ENCODE peak calls at places on chromosomes 6 and 20, in eight cellular contexts. J is endothelial cell; H is stimulated activated CD4-positive, alpha-beta T cell treated with anti-CD3 and anti-CD28 coated beads, Interleukin-12 subunit alpha, Interleukin-12 subunit beta, amount 100 ng/mL, for 48 hours; O is activated T-helper 1 cell treated with Interleukin-2 at 50 U/mL for 16 hours; R is coronary artery; C is effector memory CD8-positive, alpha-beta T cell; F is T-helper 2 cell; I is Caco-2. X is an unnamed sample.

GRCh38 chr20:19008497-19008896 is 194.9 kb downstream of the SCP2D1 start:
- DNase-seq in O (no peak), H (no peak), R (peak), C (no peak), I (no peak), J (no peak), F (no peak), X (no peak)

GRCh38 chr6:44561062-44561591 is 173.6 kb downstream of the CDC5L start:
- DNase-seq in F (no peak), R (peak), C (no peak), J (no peak), H (no peak), I (no peak), O (no peak), X (no peak)

GRCh38 chr20:35563834-35564233 is 22.0 kb downstream of the ERGIC3 start:
- DNase-seq in I (peak), R (no peak), O (no peak), C (no peak), F (no peak), J (no peak), H (no peak), X (no peak)

GRCh38 chr6:163962627-163963117 is 548.2 kb downstream of the QKI start:
- DNase-seq in O (no peak), R (no peak), H (no peak), I (no peak), C (no peak), J (no peak), F (no peak), X (no peak)

GRCh38 chr6:21780601-21781000 is 187.1 kb downstream of the SOX4 start:
- DNase-seq in I (no peak), F (no peak), C (no peak), J (no peak), R (no peak), H (no peak), O (no peak), X (no peak)

GRCh38 chr20:38433304-38433972 is 1.7 kb downstream of the SNHG17 start:
- DNase-seq in I (no peak), J (no peak), O (no peak), C (no peak), R (no peak), H (no peak), F (no peak), X (no peak)

GRCh38 chr20:51622004-51622874 is 79.7 kb upstream of the NFATC2 start:
- DNase-seq in J (no peak), R (no peak), O (no peak), I (no peak), F (no peak), H (no peak), C (no peak), X (no peak)

GRCh38 chr6:61869632-61870400 is 416.2 kb downstream of the KHDRBS2 start:
- DNase-seq in J (no peak), I (no peak), F (no peak), H (no peak), R (no peak), C (no peak), O (no peak), X (no peak)

GRCh38 chr6:93567164-93567563 is 147.8 kb upstream of the EPHA7 start:
- DNase-seq in J (no peak), C (no peak), R (no peak), F (no peak), O (no peak), I (no peak), H (no peak), X (no peak)

GRCh38 chr20:24051160-24051559 is 62.6 kb upstream of the GGTLC1 start:
- DNase-seq in R (no peak), O (no peak), F (peak), I (no peak), C (no peak), J (no peak), H (no peak), X (no peak)

GRCh38 chr20:3374296-3374695 is 33.2 kb downstream of the DNAAF9 start:
- DNase-seq in F (no peak), J (no peak), C (no peak), I (no peak), H (no peak), O (no peak), R (no peak), X (no peak)

GRCh38 chr6:136753624-136754023 is 38.7 kb downstream of the MAP3K5 start:
- DNase-seq in C (peak), I (no peak), H (peak), J (no peak), F (peak), R (no peak), O (peak), X (no peak)

GRCh38 chr20:1897965-1898464 is 2.8 kb downstream of the SIRPA start:
- DNase-seq in O (no peak), F (no peak), J (no peak), C (no peak), H (no peak), R (no peak), I (no peak), X (no peak)

GRCh38 chr6:107292570-107293285 is 166.6 kb downstream of the PDSS2 start:
- DNase-seq in F (no peak), C (no peak), I (no peak), O (no peak), H (no peak), R (no peak), J (no peak), X (no peak)

GRCh38 chr20:55057779-55058415 is 582.5 kb downstream of the DOK5 start:
- DNase-seq in R (no peak), O (no peak), C (no peak), F (no peak), I (no peak), J (no peak), H (no peak), X (no peak)

GRCh38 chr6:26200918-26201721 is 113.9 kb downstream of the HFE start:
- DNase-seq in C (no peak), H (no peak), F (no peak), J (no peak), R (no peak), O (no peak), I (no peak), X (no peak)

GRCh38 chr20:30606990-30607389 is 650.5 kb upstream of the DEFB115 start:
- DNase-seq in I (no peak), C (no peak), O (no peak), J (no peak), R (no peak), H (no peak), F (no peak), X (no peak)

GRCh38 chr20:21511850-21512633 is 1.8 kb downstream of the NKX2-2 start:
- DNase-seq in C (no peak), F (peak), H (no peak), I (no peak), J (no peak), O (no peak), R (peak), X (no peak)

GRCh38 chr6:145878591-145879295 is 64.1 kb upstream of the FBXO30 start:
- DNase-seq in R (no peak), F (no peak), O (no peak), C (no peak), H (no peak), J (no peak), I (no peak), X (no peak)

GRCh38 chr6:40907198-40907701 is 131.8 kb downstream of the UNC5CL start:
- DNase-seq in C (no peak), I (no peak), R (no peak), F (no peak), J (no peak), O (no peak), H (no peak), X (no peak)

GRCh38 chr6:147341486-147341885 is 137.3 kb downstream of the STXBP5 start:
- DNase-seq in R (no peak), C (no peak), F (peak), H (no peak), I (no peak), J (no peak), O (no peak), X (no peak)

GRCh38 chr6:85291326-85291725 is 158.6 kb upstream of the NT5E start:
- DNase-seq in C (no peak), R (no peak), O (no peak), I (no peak), H (no peak), F (no peak), J (no peak), X (no peak)

GRCh38 chr6:106257195-106257594 is 68.4 kb downstream of the ATG5 start:
- DNase-seq in C (no peak), H (no peak), J (no peak), I (no peak), O (no peak), R (no peak), F (no peak), X (no peak)

GRCh38 chr6:45445749-45446454 is 68.2 kb upstream of the SUPT3H start:
- DNase-seq in I (peak), O (no peak), J (peak), F (peak), R (peak), C (peak), H (peak), X (peak)

GRCh38 chr20:9886227-9886626 is 47.4 kb upstream of the PAK5 start:
- DNase-seq in C (no peak), O (no peak), J (no peak), R (no peak), H (no peak), I (no peak), F (peak), X (no peak)

GRCh38 chr6:90413867-90414266 is 117.2 kb upstream of the BACH2 start:
- DNase-seq in R (no peak), F (peak), C (peak), J (peak), H (peak), I (no peak), O (peak), X (no peak)

GRCh38 chr20:10842116-10842515 is 168.3 kb upstream of the JAG1 start:
- DNase-seq in O (no peak), I (no peak), H (no peak), F (no peak), J (no peak), R (no peak), C (no peak), X (no peak)

GRCh38 chr20:6160736-6161135 is 37.9 kb upstream of the FERMT1 start:
- DNase-seq in J (no peak), H (no peak), I (no peak), O (no peak), R (no peak), F (no peak), C (no peak), X (no peak)

GRCh38 chr6:20879526-20879925 is 345.3 kb downstream of the CDKAL1 start:
- DNase-seq in O (no peak), C (no peak), H (no peak), I (no peak), R (no peak), J (peak), F (no peak), X (no peak)

GRCh38 chr6:160454303-160454702 is 106.1 kb downstream of the SLC22A3 start:
- DNase-seq in R (no peak), J (no peak), O (no peak), C (no peak), H (no peak), F (no peak), I (no peak), X (no peak)

GRCh38 chr6:49506569-49507111 is 6.9 kb downstream of the GLYATL3 start:
- DNase-seq in C (no peak), H (no peak), F (no peak), O (no peak), R (no peak), J (no peak), I (no peak), X (no peak)